ENCODE peak calls at places on chromosomes 12 and 14, in ten cellular contexts. I is astrocyte of the spinal cord; C is epithelial cell of esophagus; R is heart right ventricle; A is kidney epithelial cell; J is epithelial cell of proximal tubule; G is CD8-positive, alpha-beta memory T cell; V is lower lobe of right lung; W is fibroblast of villous mesenchyme; L is psoas muscle. P is an unnamed sample.

GRCh38 chr12:113222730-113223531 is 1.7 kb downstream of the TPCN1 start:
- DNase-seq in I (peak), C (peak), R (peak), A (peak), J (peak), G (no peak), V (no peak), W (peak), L (peak), P (peak)

GRCh38 chr12:100758083-100758482 is 36.5 kb upstream of the ANO4 start:
- DNase-seq in I (no peak), C (no peak), R (no peak), A (no peak), J (no peak), G (no peak), V (no peak), W (no peak), L (no peak), P (no peak)

GRCh38 chr14:58428011-58428807 is 690 bp downstream of the KIAA0586 start:
- DNase-seq in I (peak), C (peak), R (no peak), A (no peak), J (peak), G (no peak), V (no peak), W (peak), L (no peak), P (peak)

GRCh38 chr14:77582511-77582910 is 33.9 kb downstream of the SPTLC2 start:
- DNase-seq in I (no peak), C (no peak), R (no peak), A (no peak), J (no peak), G (no peak), V (no peak), W (peak), L (no peak), P (no peak)

GRCh38 chr14:101225116-101225728 is 321.7 kb upstream of the RTL1 start:
- DNase-seq in I (no peak), C (no peak), R (no peak), A (no peak), J (no peak), G (no peak), V (no peak), W (peak), L (no peak), P (no peak)

GRCh38 chr14:51147183-51147582 is 52.3 kb upstream of the TRIM9 start:
- DNase-seq in I (peak), C (no peak), R (no peak), A (no peak), J (peak), G (no peak), V (no peak), W (peak), L (no peak), P (no peak)

GRCh38 chr14:102693006-102693755 is 84.1 kb upstream of the TRAF3 start:
- DNase-seq in I (no peak), C (no peak), R (no peak), A (no peak), J (no peak), G (no peak), V (no peak), W (peak), L (no peak), P (no peak)

GRCh38 chr12:31929140-31929526 is 30.1 kb upstream of the RESF1 start:
- DNase-seq in I (no peak), C (no peak), R (no peak), A (no peak), J (no peak), G (no peak), V (no peak), W (no peak), L (no peak), P (no peak)

GRCh38 chr12:88579941-88580871 is at the start of gene KITLG:
- DNase-seq in I (peak), C (peak), R (peak), A (no peak), J (no peak), G (no peak), V (peak), W (peak), L (peak), P (no peak)

GRCh38 chr14:89041245-89041585 is 216.8 kb downstream of the TTC8 start:
- DNase-seq in I (no peak), C (peak), R (no peak), A (no peak), J (peak), G (no peak), V (no peak), W (no peak), L (peak), P (no peak)
- H3K4me3 ChIP-seq in I (peak), C (no peak), R (peak), A (no peak), J (peak), G (no peak), V (peak), W (no peak), L (peak), P (peak)

GRCh38 chr12:132518354-132518992 is 28.5 kb downstream of the FBRSL1 start:
- DNase-seq in I (no peak), C (no peak), R (no peak), A (no peak), J (no peak), G (no peak), V (no peak), W (no peak), L (no peak), P (no peak)
- H3K4me3 ChIP-seq in I (no peak), C (no peak), R (no peak), A (no peak), J (no peak), G (no peak), V (no peak), W (no peak), L (no peak), P (no peak)

GRCh38 chr14:68211421-68211820 is 391.8 kb downstream of the RAD51B start:
- DNase-seq in I (no peak), C (no peak), R (no peak), A (no peak), J (no peak), G (no peak), V (no peak), W (peak), L (no peak), P (no peak)

GRCh38 chr14:68211886-68212285 is 392.3 kb downstream of the RAD51B start:
- DNase-seq in I (no peak), C (no peak), R (no peak), A (no peak), J (no peak), G (no peak), V (no peak), W (peak), L (no peak), P (no peak)

GRCh38 chr14:68208726-68209125 is 389.1 kb downstream of the RAD51B start:
- DNase-seq in I (no peak), C (no peak), R (no peak), A (no peak), J (no peak), G (no peak), V (no peak), W (no peak), L (no peak), P (no peak)

GRCh38 chr14:68208218-68208617 is 388.6 kb downstream of the RAD51B start:
- DNase-seq in I (peak), C (no peak), R (no peak), A (no peak), J (no peak), G (no peak), V (no peak), W (peak), L (no peak), P (no peak)

GRCh38 chr14:68210729-68211299 is 391.2 kb downstream of the RAD51B start:
- DNase-seq in I (peak), C (peak), R (peak), A (peak), J (peak), G (peak), V (no peak), W (peak), L (no peak), P (peak)
- H3K4me3 ChIP-seq in I (no peak), C (no peak), R (no peak), A (no peak), J (peak), G (peak), V (peak), W (peak), L (peak), P (no peak)

DNA sequence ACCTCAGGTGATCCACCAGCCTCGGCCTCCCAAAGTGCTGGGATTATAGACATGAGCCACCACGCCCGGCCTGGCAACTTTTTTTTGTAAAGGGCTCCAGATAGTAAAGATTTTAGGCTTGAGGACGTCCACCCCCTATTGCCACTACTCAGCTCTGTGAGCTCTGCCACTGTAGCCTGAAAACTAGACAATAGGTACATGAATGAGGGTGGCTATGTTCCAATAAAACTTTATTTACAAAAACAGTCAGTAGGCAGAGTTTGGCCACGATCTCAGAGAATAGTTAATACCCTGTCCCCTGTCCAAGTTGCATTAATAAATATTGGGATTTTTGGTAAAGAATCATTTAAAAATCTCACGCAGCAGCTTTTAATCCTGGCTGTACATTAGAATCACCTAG is 90.1 kb downstream of the FOXN4 start:
- DNase-seq in I (no peak), C (no peak), R (no peak), A (no peak), J (no peak), G (no peak), V (no peak), W (no peak), L (no peak), P (no peak)
- H3K4me3 ChIP-seq in I (no peak), C (no peak), R (no peak), A (no peak), J (no peak), G (no peak), V (no peak), W (no peak), L (no peak), P (no peak)

GRCh38 chr12:119804011-119804641 is 73.0 kb downstream of the CIT start:
- DNase-seq in I (peak), C (peak), R (peak), A (peak), J (no peak), G (no peak), V (peak), W (peak), L (peak), P (no peak)
- H3K4me3 ChIP-seq in I (peak), C (peak), R (no peak), A (peak), J (peak), G (no peak), V (peak), W (peak), L (peak), P (peak)

GRCh38 chr14:99258341-99258781 is 13.6 kb downstream of the BCL11B start:
- DNase-seq in I (no peak), C (no peak), R (no peak), A (no peak), J (no peak), G (no peak), V (no peak), W (no peak), L (no peak), P (no peak)

GRCh38 chr14:99255621-99256482 is 16.1 kb downstream of the BCL11B start:
- DNase-seq in I (no peak), C (no peak), R (no peak), A (no peak), J (no peak), G (no peak), V (no peak), W (no peak), L (no peak), P (no peak)

GRCh38 chr14:99256483-99256874 is 15.5 kb downstream of the BCL11B start:
- DNase-seq in I (no peak), C (no peak), R (no peak), A (no peak), J (no peak), G (no peak), V (no peak), W (no peak), L (no peak), P (no peak)

GRCh38 chr14:99257673-99258221 is 14.2 kb downstream of the BCL11B start:
- DNase-seq in I (no peak), C (no peak), R (no peak), A (no peak), J (no peak), G (no peak), V (no peak), W (no peak), L (no peak), P (no peak)

DNA sequence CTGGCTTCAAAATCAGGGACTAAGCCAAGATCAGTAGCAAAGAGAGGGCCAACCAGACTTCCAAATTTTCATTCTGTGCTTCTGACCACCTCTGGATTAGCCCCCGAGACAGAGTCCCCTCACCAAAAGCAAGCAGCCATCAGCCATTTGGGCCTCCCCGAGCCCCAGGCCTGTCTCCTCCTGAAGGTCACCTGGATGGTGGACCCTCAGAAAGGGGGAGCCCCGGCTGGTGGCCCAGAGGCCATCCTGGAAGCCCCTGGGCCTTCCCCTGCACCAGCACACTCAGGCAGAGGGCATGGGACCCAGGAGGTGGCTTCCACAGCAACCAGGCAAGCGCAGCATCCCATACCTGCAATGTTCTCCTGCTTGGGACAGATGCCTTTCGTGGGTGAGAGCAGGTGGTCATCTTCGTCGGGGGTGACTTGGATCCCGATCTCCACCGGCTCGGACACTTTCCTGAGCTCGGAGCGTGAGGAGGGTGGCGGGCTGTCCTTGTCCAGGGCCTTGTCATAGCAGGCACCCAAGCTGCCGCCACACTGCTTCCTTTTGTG is 14.8 kb downstream of the BCL11B start:
- DNase-seq in I (no peak), C (no peak), R (no peak), A (no peak), J (no peak), G (no peak), V (no peak), W (no peak), L (no peak), P (no peak)
- H3K4me3 ChIP-seq in I (no peak), C (no peak), R (no peak), A (no peak), J (no peak), G (peak), V (no peak), W (no peak), L (no peak), P (no peak)

GRCh38 chr12:64757778-64758177 is 1.4 kb downstream of the GNS start:
- DNase-seq in I (no peak), C (peak), R (no peak), A (no peak), J (no peak), G (no peak), V (no peak), W (no peak), L (no peak), P (no peak)
- H3K4me3 ChIP-seq in I (no peak), C (no peak), R (no peak), A (no peak), J (peak), G (no peak), V (peak), W (no peak), L (peak), P (no peak)

GRCh38 chr12:121663610-121663929 is 5.9 kb downstream of the MORN3 start:
- DNase-seq in I (no peak), C (no peak), R (no peak), A (no peak), J (no peak), G (no peak), V (no peak), W (no peak), L (no peak), P (no peak)
- H3K4me3 ChIP-seq in I (no peak), C (no peak), R (no peak), A (no peak), J (no peak), G (peak), V (no peak), W (no peak), L (no peak), P (no peak)

GRCh38 chr14:65997350-65997749 is 488.8 kb upstream of the CCDC196 start:
- DNase-seq in I (no peak), C (peak), R (no peak), A (no peak), J (no peak), G (no peak), V (no peak), W (no peak), L (no peak), P (no peak)
- H3K4me3 ChIP-seq in I (no peak), C (no peak), R (no peak), A (no peak), J (no peak), G (no peak), V (no peak), W (no peak), L (no peak), P (no peak)

GRCh38 chr12:77941396-77941795 is 110.7 kb downstream of the NAV3 start:
- DNase-seq in I (peak), C (no peak), R (no peak), A (no peak), J (no peak), G (no peak), V (no peak), W (peak), L (no peak), P (no peak)

GRCh38 chr12:77943466-77943865 is 112.8 kb downstream of the NAV3 start:
- DNase-seq in I (peak), C (peak), R (no peak), A (peak), J (no peak), G (no peak), V (no peak), W (peak), L (no peak), P (no peak)

GRCh38 chr12:77940011-77940423 is 109.3 kb downstream of the NAV3 start:
- DNase-seq in I (peak), C (peak), R (no peak), A (peak), J (peak), G (no peak), V (no peak), W (peak), L (no peak), P (peak)

GRCh38 chr12:77938301-77938700 is 107.6 kb downstream of the NAV3 start:
- DNase-seq in I (no peak), C (no peak), R (no peak), A (no peak), J (no peak), G (no peak), V (no peak), W (peak), L (no peak), P (no peak)

GRCh38 chr12:77940566-77940965 is 109.9 kb downstream of the NAV3 start:
- DNase-seq in I (no peak), C (peak), R (no peak), A (no peak), J (no peak), G (no peak), V (no peak), W (peak), L (no peak), P (no peak)
- H3K4me3 ChIP-seq in I (peak), C (no peak), R (no peak), A (peak), J (peak), G (no peak), V (no peak), W (peak), L (no peak), P (peak)